ENCODE peak calls at places on chromosomes 6 and 20, in six cellular contexts. R, D, L, Z, J and E are unnamed samples.

GRCh38 chr20:17615645-17616479 is 46.0 kb downstream of the DSTN start:
- DNase-seq in R (no peak), D (peak), L (no peak), Z (no peak), J (no peak), E (no peak)

GRCh38 chr20:50193169-50193850 is 2.7 kb downstream of the CEBPB start:
- DNase-seq in R (no peak), Z (peak), L (no peak), J (no peak), D (no peak), E (peak)

GRCh38 chr6:72032056-72032455 is 145.7 kb downstream of the RIMS1 start:
- DNase-seq in D (no peak), L (no peak), R (peak), Z (no peak), J (no peak), E (no peak)

GRCh38 chr6:14742680-14743079 is 503.2 kb upstream of the JARID2 start:
- DNase-seq in J (no peak), R (no peak), Z (no peak), D (no peak), L (no peak), E (no peak)

GRCh38 chr6:121917834-121918559 is 481.5 kb upstream of the HSF2 start:
- DNase-seq in R (no peak), D (no peak), L (no peak), Z (no peak), J (no peak), E (peak)

GRCh38 chr6:7805828-7806227 is 79.9 kb downstream of the BMP6 start:
- DNase-seq in Z (no peak), L (no peak), J (no peak), D (no peak), R (no peak), E (no peak)

GRCh38 chr6:71349976-71350615 is 61.5 kb downstream of the OGFRL1 start:
- DNase-seq in J (no peak), R (no peak), Z (no peak), L (no peak), D (no peak), E (peak)

GRCh38 chr20:9555781-9556180 is 41.4 kb downstream of the LAMP5 start:
- DNase-seq in R (no peak), L (no peak), Z (no peak), D (no peak), J (no peak), E (peak)

GRCh38 chr6:31493875-31494694 is 3.9 kb upstream of the MICB start:
- DNase-seq in R (peak), L (peak), J (peak), D (peak), Z (peak), E (peak)

GRCh38 chr6:52595796-52596130 is 18.9 kb upstream of the TRAM2 start:
- DNase-seq in L (no peak), D (no peak), J (no peak), Z (no peak), R (peak), E (peak)